ENCODE peak calls at places on chromosomes 11 and 22, in nine cellular contexts. T, E, L, W, K, P, D, I and J are unnamed samples.

GRCh38 chr11:69920500-69921428 is 101.5 kb upstream of the FGF3 start:
- DNase-seq in T (no peak), K (no peak), D (peak), I (peak), W (no peak), P (no peak), E (no peak), L (no peak), J (peak)

GRCh38 chr11:119990306-119991021 is 147.4 kb downstream of the TRIM29 start:
- DNase-seq in W (no peak), T (no peak), I (peak), D (no peak), E (no peak), K (no peak), L (no peak), P (no peak), J (peak)

GRCh38 chr11:86041975-86042378 is 26.9 kb downstream of the PICALM start:
- DNase-seq in W (peak), L (peak), P (peak), D (peak), E (peak), K (peak), T (peak), I (no peak), J (no peak)

GRCh38 chr11:1567052-1567720 is 4.9 kb downstream of the DUSP8 start:
- DNase-seq in W (no peak), P (no peak), I (no peak), E (no peak), K (no peak), D (no peak), L (no peak), T (no peak), J (peak)

GRCh38 chr22:41425704-41426365 is 20.8 kb downstream of the TOB2 start:
- DNase-seq in W (no peak), E (peak), D (no peak), T (no peak), K (no peak), P (no peak), L (no peak), I (no peak), J (no peak)

GRCh38 chr11:2884424-2884815 is 1.2 kb downstream of the CDKN1C start:
- DNase-seq in P (peak), D (peak), L (peak), W (no peak), T (peak), E (no peak), K (no peak), I (peak), J (no peak)

GRCh38 chr22:40238425-40239344 is 61.0 kb downstream of the TNRC6B start:
- DNase-seq in L (peak), P (peak), T (peak), D (peak), E (peak), I (no peak), K (no peak), W (peak), J (no peak)

GRCh38 chr22:20089226-20089976 is 9.4 kb downstream of the DGCR8 start:
- DNase-seq in K (no peak), W (no peak), D (no peak), T (no peak), I (no peak), P (no peak), L (no peak), E (no peak), J (no peak)

GRCh38 chr11:128585498-128586238 is 1.7 kb downstream of the ETS1 start:
- DNase-seq in W (no peak), I (no peak), E (no peak), T (no peak), P (no peak), D (no peak), K (no peak), L (no peak), J (no peak)

GRCh38 chr22:20653795-20654342 is 120.0 kb upstream of the SERPIND1 start:
- DNase-seq in K (no peak), P (no peak), D (no peak), L (no peak), I (no peak), W (no peak), T (no peak), E (no peak), J (no peak)

DNA sequence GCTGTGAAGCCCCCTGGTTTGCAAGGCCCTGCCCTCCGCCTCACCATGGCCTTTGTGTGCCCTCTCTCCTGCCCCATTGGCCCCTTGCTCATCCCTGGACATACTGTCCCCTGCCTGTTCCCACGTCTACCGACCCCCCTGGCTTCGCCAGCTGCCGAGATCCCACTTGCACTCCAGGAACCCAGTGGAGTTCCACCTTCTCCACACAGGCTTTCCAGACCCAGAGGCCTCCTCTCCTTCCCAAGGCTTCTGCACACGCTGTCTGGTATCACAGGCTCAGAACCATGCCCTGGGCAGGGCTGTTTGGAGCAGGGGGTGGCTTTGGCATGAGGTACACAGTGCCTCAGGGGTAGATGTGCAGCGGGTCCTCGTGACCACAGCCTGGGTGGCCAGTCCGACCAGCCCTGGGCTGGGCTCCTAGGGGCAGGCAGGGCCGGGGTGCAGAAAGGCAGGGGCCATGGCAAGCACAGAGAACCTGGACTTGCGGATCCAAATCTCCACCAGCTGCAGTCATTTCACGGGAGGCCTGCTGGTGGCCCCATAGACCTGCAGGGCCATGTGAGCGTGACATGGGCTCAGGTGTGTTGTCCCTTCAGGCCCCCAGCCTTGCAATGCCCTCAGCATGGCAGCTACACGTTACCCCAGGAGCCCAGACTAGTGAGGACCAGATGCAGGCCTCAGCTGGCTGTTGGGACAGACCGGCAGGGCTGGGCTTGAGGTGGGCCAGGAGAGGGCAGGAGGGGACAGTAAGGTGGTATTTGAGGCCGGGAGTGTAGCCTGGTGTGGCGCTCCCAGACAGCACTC is 9.5 kb downstream of the GRK2 start:
- DNase-seq in W (no peak), E (no peak), D (no peak), P (no peak), I (peak), K (no peak), T (no peak), L (no peak), J (peak)
- TF ChIP-seq CTCF in W (no peak), E (no peak), D (no peak), P (no peak), I (no peak), K (no peak), T (no peak), L (no peak), J (no peak)

GRCh38 chr11:116375221-116375620 is 397.6 kb downstream of the BUD13 start:
- DNase-seq in I (no peak), E (no peak), D (no peak), L (no peak), W (no peak), P (no peak), T (no peak), K (no peak), J (no peak)
- TF ChIP-seq CTCF in I (no peak), E (no peak), D (no peak), L (no peak), W (no peak), P (no peak), T (no peak), K (no peak), J (no peak)

DNA sequence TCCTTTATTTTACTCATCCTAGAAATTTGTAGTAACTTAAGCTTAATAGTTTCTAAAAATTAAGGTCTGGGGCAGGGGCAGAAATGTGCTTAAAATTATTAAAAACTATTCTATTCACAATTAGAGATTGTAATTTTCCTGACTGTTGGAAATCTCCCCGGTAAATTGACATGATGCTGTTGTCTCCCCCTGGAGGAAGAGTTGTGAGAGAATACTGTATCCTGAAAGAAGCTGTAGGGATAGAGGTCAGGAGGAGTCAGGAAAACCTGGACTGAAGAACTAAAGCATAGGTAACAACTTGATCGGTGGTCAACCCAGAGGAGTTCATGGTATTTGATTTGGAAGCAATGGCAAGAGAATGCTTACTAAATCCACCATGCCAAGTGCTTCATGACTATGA is 16.2 kb upstream of the ESAM start:
- DNase-seq in T (peak), K (no peak), D (no peak), I (no peak), L (no peak), E (no peak), P (no peak), W (no peak), J (no peak)
- TF ChIP-seq CTCF in T (peak), K (no peak), D (no peak), I (no peak), L (peak), E (no peak), P (no peak), W (peak), J (peak)

DNA sequence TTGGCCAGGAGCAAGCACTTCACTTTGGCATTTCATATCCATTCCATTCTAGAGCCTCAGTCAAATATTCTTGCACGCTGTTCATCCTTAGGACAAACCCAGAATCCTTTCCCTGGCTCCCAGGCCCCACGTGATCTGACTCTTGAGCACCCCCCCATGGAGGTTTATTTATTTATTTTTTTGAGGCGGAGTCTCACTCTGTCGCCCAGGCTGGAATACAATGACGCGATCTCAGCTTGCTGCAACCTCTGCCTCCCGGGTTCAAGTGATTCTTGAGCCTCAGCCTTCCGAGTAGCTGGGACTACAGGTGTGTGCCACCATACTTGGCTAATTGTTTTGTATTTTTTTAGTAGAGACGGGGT is 12.7 kb upstream of the TSGA10IP start:
- DNase-seq in W (no peak), K (no peak), T (peak), I (no peak), D (no peak), L (peak), E (no peak), P (peak), J (no peak)
- TF ChIP-seq CTCF in W (no peak), K (no peak), T (no peak), I (no peak), D (no peak), L (no peak), E (no peak), P (no peak), J (peak)

DNA sequence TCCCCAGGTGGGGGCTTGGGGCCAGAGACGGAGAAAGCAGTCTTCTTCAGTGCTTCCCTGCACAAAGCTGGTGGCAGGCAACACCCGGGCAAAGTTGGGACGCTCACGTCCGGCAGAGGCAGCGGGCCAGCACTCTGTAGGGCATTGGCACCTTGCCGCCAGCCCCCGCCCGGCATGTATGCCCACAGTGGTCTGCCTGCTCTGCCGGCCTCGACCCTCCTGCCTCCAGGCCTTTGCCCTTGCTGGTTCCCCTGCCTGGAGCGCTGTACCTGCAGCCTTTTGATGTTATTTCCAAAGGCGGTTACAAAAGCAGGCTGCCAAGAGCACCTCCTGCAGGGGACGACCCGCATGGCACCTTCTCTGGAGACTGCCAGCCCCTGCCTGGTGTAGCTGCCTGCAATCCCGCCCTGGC is 56.5 kb upstream of the SHISAL1 start:
- DNase-seq in T (no peak), I (peak), K (no peak), L (no peak), W (no peak), P (no peak), D (no peak), E (no peak), J (peak)
- TF ChIP-seq CTCF in T (peak), I (no peak), K (no peak), L (peak), W (no peak), P (no peak), D (no peak), E (no peak), J (peak)

GRCh38 chr22:27723150-27723549 is 78.4 kb downstream of the MN1 start:
- DNase-seq in W (no peak), L (no peak), K (no peak), P (no peak), E (no peak), T (no peak), I (no peak), D (no peak), J (no peak)
- TF ChIP-seq CTCF in W (peak), L (peak), K (no peak), P (peak), E (no peak), T (peak), I (no peak), D (no peak), J (peak)

GRCh38 chr11:79028214-79028613 is 412.6 kb downstream of the TENM4 start:
- DNase-seq in L (no peak), D (no peak), P (no peak), I (no peak), T (no peak), E (no peak), K (no peak), W (no peak), J (no peak)
- TF ChIP-seq CTCF in L (no peak), D (no peak), P (no peak), I (no peak), T (no peak), E (no peak), K (no peak), W (no peak), J (no peak)

GRCh38 chr11:11451501-11452005 is 98.5 kb upstream of the CSNK2A3 start:
- DNase-seq in E (peak), T (peak), K (no peak), D (no peak), P (peak), W (no peak), I (no peak), L (no peak), J (no peak)
- TF ChIP-seq CTCF in E (no peak), T (peak), K (no peak), D (no peak), P (peak), W (no peak), I (no peak), L (no peak), J (peak)

DNA sequence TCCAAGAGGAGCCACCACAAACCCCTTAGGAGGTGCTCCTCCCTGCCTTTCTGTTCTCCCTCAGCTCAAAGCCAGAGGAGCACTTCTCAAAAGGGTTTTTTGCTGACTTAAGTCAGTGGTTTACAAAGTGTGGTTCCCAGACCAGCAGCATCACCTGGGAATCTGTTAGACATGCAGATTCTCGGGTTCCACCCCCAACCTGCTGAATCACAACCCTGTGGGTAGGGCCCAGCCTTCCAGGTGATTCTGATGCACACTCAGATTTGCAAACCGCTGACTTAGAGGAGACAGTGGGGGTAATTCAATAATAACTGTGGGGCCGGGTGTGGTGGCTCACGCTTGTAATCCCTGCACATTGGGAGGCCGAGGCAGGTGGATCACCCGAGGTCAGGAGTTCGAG is 22.8 kb downstream of the CREB3L1 start:
- DNase-seq in P (no peak), E (no peak), I (peak), D (no peak), W (no peak), L (no peak), T (no peak), K (no peak), J (no peak)
- TF ChIP-seq CTCF in P (no peak), E (no peak), I (no peak), D (no peak), W (no peak), L (no peak), T (no peak), K (no peak), J (no peak)

GRCh38 chr11:62122076-62122475 is 1.7 kb upstream of the INCENP start:
- DNase-seq in P (no peak), K (no peak), L (no peak), D (no peak), I (no peak), W (no peak), E (no peak), T (peak), J (peak)

GRCh38 chr11:62119569-62119968 is 4.2 kb upstream of the INCENP start:
- DNase-seq in E (no peak), L (no peak), K (no peak), W (no peak), P (no peak), I (no peak), D (no peak), T (no peak), J (no peak)

GRCh38 chr11:62120466-62120865 is 3.3 kb upstream of the INCENP start:
- DNase-seq in D (no peak), K (no peak), E (no peak), P (no peak), L (no peak), I (no peak), T (no peak), W (no peak), J (no peak)

GRCh38 chr11:62120001-62120400 is 3.8 kb upstream of the INCENP start:
- DNase-seq in P (no peak), W (no peak), D (no peak), T (no peak), E (no peak), I (no peak), K (no peak), L (no peak), J (no peak)

GRCh38 chr11:62116458-62116857 is 7.4 kb upstream of the INCENP start:
- DNase-seq in W (no peak), P (no peak), I (no peak), T (peak), D (no peak), K (no peak), L (no peak), E (no peak), J (no peak)
- TF ChIP-seq CTCF in W (no peak), P (no peak), I (no peak), T (peak), D (no peak), K (no peak), L (no peak), E (no peak), J (no peak)